ENCODE peak calls at places on chromosomes 7 and 10, in nine cellular contexts. G, K, Y, T, O, X, W, R and J are unnamed samples.

GRCh38 chr7:83824214-83824613 is 175.3 kb upstream of the SEMA3E start:
- DNase-seq in W (no peak), T (no peak), R (peak), Y (no peak), K (peak), X (no peak), O (no peak), G (no peak), J (no peak)

GRCh38 chr7:520503-521161 is 986 bp upstream of the PDGFA start:
- DNase-seq in X (no peak), O (peak), K (no peak), Y (no peak), T (no peak), G (no peak), R (peak), W (no peak), J (no peak)

GRCh38 chr10:60645928-60646433 is 132.3 kb upstream of the CDK1 start:
- DNase-seq in G (no peak), R (no peak), W (no peak), X (peak), O (no peak), Y (no peak), K (no peak), T (no peak), J (no peak)

GRCh38 chr7:43636093-43636492 is 53.2 kb downstream of the STK17A start:
- DNase-seq in Y (no peak), K (peak), X (no peak), T (no peak), R (peak), O (no peak), W (no peak), G (peak), J (no peak)

GRCh38 chr7:151133986-151134742 is 33.3 kb downstream of the GBX1 start:
- DNase-seq in W (no peak), K (no peak), T (peak), G (no peak), Y (no peak), O (no peak), R (no peak), X (no peak), J (peak)

GRCh38 chr7:7474436-7474835 is 61.2 kb downstream of the COL28A1 start:
- DNase-seq in K (no peak), X (no peak), W (no peak), O (no peak), T (no peak), Y (no peak), G (no peak), R (no peak), J (no peak)

GRCh38 chr7:94382746-94383145 is 11.9 kb upstream of the COL1A2 start:
- DNase-seq in T (no peak), X (no peak), W (no peak), K (no peak), G (no peak), Y (no peak), R (peak), O (no peak), J (no peak)

GRCh38 chr10:114223066-114223465 is 16.0 kb upstream of the VWA2 start:
- DNase-seq in T (peak), W (no peak), G (no peak), R (no peak), O (no peak), X (no peak), Y (no peak), K (no peak), J (no peak)

GRCh38 chr10:29081971-29082699 is 206.7 kb upstream of the LYZL1 start:
- DNase-seq in K (no peak), X (no peak), R (no peak), Y (no peak), T (peak), G (no peak), O (no peak), W (no peak), J (no peak)

GRCh38 chr10:61284222-61284890 is 168.8 kb downstream of the TMEM26 start:
- DNase-seq in G (no peak), Y (no peak), W (no peak), X (peak), R (peak), K (peak), O (peak), T (no peak), J (no peak)